ENCODE peak calls at places on chromosomes 13 and 19, in six cellular contexts. Z is substantia nigra, L is mesothelial cell of epicardium, U is WTC11, Q is fibroblast of lung, T is RPMI8226. V is an unnamed sample.

GRCh38 chr19:6671960-6672359 is 2.0 kb upstream of the TNFSF14 start:
- DNase-seq in Z (no peak), L (no peak), U (no peak), Q (no peak), T (no peak), V (no peak)

GRCh38 chr13:49214917-49215376 is 5.2 kb upstream of the MLNR start:
- DNase-seq in Z (no peak), L (no peak), U (peak), Q (no peak), T (peak), V (no peak)

GRCh38 chr19:17794731-17795494 is at the start of gene B3GNT3:
- DNase-seq in Z (no peak), L (peak), U (peak), Q (no peak), T (peak), V (no peak)

GRCh38 chr19:5016268-5016667 is 47.4 kb downstream of the KDM4B start:
- DNase-seq in Z (no peak), L (no peak), U (no peak), Q (no peak), T (no peak), V (no peak)

GRCh38 chr19:1590641-1591397 is 1.8 kb downstream of the MBD3 start:
- DNase-seq in Z (no peak), L (no peak), U (peak), Q (peak), T (peak), V (no peak)

GRCh38 chr13:61247149-61247936 is 168.3 kb downstream of the PCDH20 start:
- DNase-seq in Z (no peak), L (no peak), U (peak), Q (no peak), T (no peak), V (no peak)

GRCh38 chr19:48858984-48859710 is 9.3 kb downstream of the PLEKHA4 start:
- DNase-seq in Z (no peak), L (no peak), U (peak), Q (no peak), T (peak), V (no peak)

GRCh38 chr19:7115721-7116120 is 46.2 kb downstream of the ZNF557 start:
- DNase-seq in Z (peak), L (no peak), U (no peak), Q (no peak), T (no peak), V (peak)

GRCh38 chr13:45296259-45296658 is 44.7 kb downstream of the TPT1 start:
- DNase-seq in Z (no peak), L (no peak), U (no peak), Q (no peak), T (no peak), V (no peak)

GRCh38 chr13:100361504-100361903 is 227.1 kb downstream of the GGACT start:
- DNase-seq in Z (no peak), L (no peak), U (no peak), Q (peak), T (no peak), V (no peak)

GRCh38 chr13:77053192-77053591 is 26.2 kb upstream of the FBXL3 start:
- DNase-seq in Z (no peak), L (no peak), U (no peak), Q (no peak), T (no peak), V (no peak)

GRCh38 chr13:61824168-61824567 is 408.5 kb upstream of the PCDH20 start:
- DNase-seq in Z (no peak), L (no peak), U (no peak), Q (no peak), T (no peak), V (no peak)

GRCh38 chr13:113126265-113127150 is 3.9 kb downstream of the F10 start:
- DNase-seq in Z (no peak), L (peak), U (no peak), Q (no peak), T (no peak), V (no peak)

GRCh38 chr13:51636349-51636890 is 52.2 kb downstream of the WDFY2 start:
- DNase-seq in Z (no peak), L (no peak), U (no peak), Q (no peak), T (no peak), V (no peak)

GRCh38 chr19:11421607-11422098 is 2.5 kb upstream of the RGL3 start:
- DNase-seq in Z (no peak), L (no peak), U (peak), Q (no peak), T (peak), V (no peak)

GRCh38 chr13:26469602-26470001 is 87.9 kb upstream of the WASF3 start:
- DNase-seq in Z (no peak), L (no peak), U (no peak), Q (no peak), T (no peak), V (no peak)

GRCh38 chr13:113152894-113153809 is 5.3 kb upstream of the PROZ start:
- DNase-seq in Z (peak), L (peak), U (peak), Q (no peak), T (no peak), V (no peak)

GRCh38 chr19:42466521-42467436 is 24.0 kb upstream of the CXCL17 start:
- DNase-seq in Z (no peak), L (no peak), U (no peak), Q (no peak), T (no peak), V (no peak)

GRCh38 chr13:20977394-20977793 is 74.8 kb upstream of the XPO4 start:
- DNase-seq in Z (no peak), L (no peak), U (no peak), Q (no peak), T (peak), V (no peak)

GRCh38 chr13:43113603-43114002 is 90.2 kb downstream of the DNAJC15 start:
- DNase-seq in Z (no peak), L (no peak), U (no peak), Q (peak), T (no peak), V (no peak)

GRCh38 chr19:4815426-4816387 is 15.8 kb downstream of the TICAM1 start:
- DNase-seq in Z (peak), L (peak), U (peak), Q (peak), T (peak), V (peak)

GRCh38 chr13:100674363-100674847 is at the start of gene TMTC4:
- DNase-seq in Z (peak), L (no peak), U (no peak), Q (no peak), T (no peak), V (no peak)

GRCh38 chr19:14536926-14537692 is 7.7 kb downstream of the TECR start:
- DNase-seq in Z (no peak), L (peak), U (peak), Q (peak), T (no peak), V (no peak)

GRCh38 chr19:46134527-46134926 is 10.0 kb upstream of the IGFL3 start:
- DNase-seq in Z (no peak), L (no peak), U (no peak), Q (peak), T (no peak), V (no peak)

GRCh38 chr13:51683537-51684050 is 99.3 kb downstream of the WDFY2 start:
- DNase-seq in Z (no peak), L (no peak), U (no peak), Q (no peak), T (no peak), V (no peak)

GRCh38 chr13:40910324-40911050 is 108.6 kb downstream of the ELF1 start:
- DNase-seq in Z (no peak), L (no peak), U (no peak), Q (no peak), T (no peak), V (no peak)

GRCh38 chr13:97279079-97279411 is 56.9 kb downstream of the MBNL2 start:
- DNase-seq in Z (no peak), L (no peak), U (no peak), Q (no peak), T (no peak), V (no peak)

GRCh38 chr19:29772696-29773095 is 39.1 kb upstream of the CCNE1 start:
- DNase-seq in Z (no peak), L (no peak), U (no peak), Q (no peak), T (no peak), V (no peak)

GRCh38 chr19:899363-900301 is 6.3 kb downstream of the RNU6-9 start:
- DNase-seq in Z (no peak), L (no peak), U (no peak), Q (no peak), T (no peak), V (no peak)

GRCh38 chr19:1418494-1418775 is 11.0 kb downstream of the DAZAP1 start:
- DNase-seq in Z (no peak), L (no peak), U (no peak), Q (no peak), T (no peak), V (no peak)

GRCh38 chr13:45367995-45368394 is 27.0 kb upstream of the TPT1 start:
- DNase-seq in Z (no peak), L (no peak), U (no peak), Q (no peak), T (no peak), V (no peak)

GRCh38 chr13:101523732-101524131 is 71.3 kb downstream of the ITGBL1 start:
- DNase-seq in Z (peak), L (no peak), U (no peak), Q (peak), T (no peak), V (no peak)

GRCh38 chr13:99836291-99836690 is 135.3 kb downstream of the ZIC5 start:
- DNase-seq in Z (no peak), L (no peak), U (no peak), Q (no peak), T (no peak), V (no peak)

GRCh38 chr13:34162545-34162936 is 344.6 kb downstream of the RFC3 start:
- DNase-seq in Z (no peak), L (no peak), U (no peak), Q (peak), T (no peak), V (no peak)

GRCh38 chr19:27793128-27793643 is 1419.8 kb downstream of the UQCRFS1 start:
- DNase-seq in Z (peak), L (no peak), U (peak), Q (peak), T (peak), V (peak)

V was measured in hippocampal formation.